ENCODE peak calls at places on chromosome 19, in nine cellular contexts. Y, G, K, U, V, M, E, D and B are unnamed samples.
A peak's percentile ranks its signal among the peaks of the same experiment; 100 is the strongest.

GRCh38 chr19:57171551-57172081 is 4.3 kb upstream of the DUXA start:
- DNase-seq in Y (peak; percentile 21), G (no peak), K (peak; percentile 10), U (peak; percentile 76), V (peak; percentile 11), M (peak; percentile 56), E (peak; percentile 58), D (peak; percentile 12), B (peak; percentile 51)

GRCh38 chr19:51098366-51099069 is 9.7 kb downstream of the CTU1 start:
- DNase-seq in Y (no peak), G (peak; percentile 19), K (peak; percentile 20), U (peak; percentile 83), V (no peak), M (no peak), E (peak; percentile 68), D (no peak), B (no peak)

GRCh38 chr19:51119089-51119488 is 5.6 kb upstream of the SIGLEC9 start:
- DNase-seq in Y (no peak), G (no peak), K (no peak), U (peak; percentile 32), V (no peak), M (no peak), E (no peak), D (no peak), B (no peak)

GRCh38 chr19:46489445-46490272 is 6.0 kb downstream of the PNMA8B start:
- DNase-seq in Y (no peak), G (peak; percentile 25), K (peak; percentile 26), U (peak; percentile 79), V (no peak), M (peak; percentile 76), E (peak; percentile 64), D (no peak), B (peak; percentile 52)

GRCh38 chr19:40348961-40349507 is 539 bp downstream of the PLD3 start:
- DNase-seq in Y (no peak), G (peak; percentile 55), K (no peak), U (no peak), V (no peak), M (no peak), E (no peak), D (no peak), B (no peak)

GRCh38 chr19:6674868-6675305 is 4.9 kb upstream of the TNFSF14 start:
- DNase-seq in Y (peak; percentile 50), G (peak; percentile 56), K (peak; percentile 67), U (no peak), V (peak; percentile 88), M (peak; percentile 58), E (peak; percentile 47), D (no peak), B (no peak)

GRCh38 chr19:33132425-33132824 is 511 bp downstream of the WDR88 start:
- DNase-seq in Y (no peak), G (no peak), K (no peak), U (no peak), V (no peak), M (no peak), E (no peak), D (no peak), B (no peak)

GRCh38 chr19:875265-875879 is 15.9 kb downstream of the CFD start:
- DNase-seq in Y (no peak), G (no peak), K (no peak), U (no peak), V (no peak), M (no peak), E (no peak), D (no peak), B (no peak)

GRCh38 chr19:52724701-52725514 is 9.9 kb downstream of the ZNF611 start:
- DNase-seq in Y (no peak), G (no peak), K (no peak), U (no peak), V (no peak), M (no peak), E (no peak), D (no peak), B (no peak)

GRCh38 chr19:3710265-3710812 is 2.2 kb downstream of the TJP3 start:
- DNase-seq in Y (no peak), G (no peak), K (peak; percentile 97), U (peak; percentile 91), V (no peak), M (peak; percentile 75), E (peak; percentile 73), D (no peak), B (no peak)

GRCh38 chr19:4058696-4059492 is 7.8 kb downstream of the ZBTB7A start:
- DNase-seq in Y (no peak), G (no peak), K (peak; percentile 40), U (peak; percentile 74), V (no peak), M (no peak), E (no peak), D (no peak), B (no peak)

DNA sequence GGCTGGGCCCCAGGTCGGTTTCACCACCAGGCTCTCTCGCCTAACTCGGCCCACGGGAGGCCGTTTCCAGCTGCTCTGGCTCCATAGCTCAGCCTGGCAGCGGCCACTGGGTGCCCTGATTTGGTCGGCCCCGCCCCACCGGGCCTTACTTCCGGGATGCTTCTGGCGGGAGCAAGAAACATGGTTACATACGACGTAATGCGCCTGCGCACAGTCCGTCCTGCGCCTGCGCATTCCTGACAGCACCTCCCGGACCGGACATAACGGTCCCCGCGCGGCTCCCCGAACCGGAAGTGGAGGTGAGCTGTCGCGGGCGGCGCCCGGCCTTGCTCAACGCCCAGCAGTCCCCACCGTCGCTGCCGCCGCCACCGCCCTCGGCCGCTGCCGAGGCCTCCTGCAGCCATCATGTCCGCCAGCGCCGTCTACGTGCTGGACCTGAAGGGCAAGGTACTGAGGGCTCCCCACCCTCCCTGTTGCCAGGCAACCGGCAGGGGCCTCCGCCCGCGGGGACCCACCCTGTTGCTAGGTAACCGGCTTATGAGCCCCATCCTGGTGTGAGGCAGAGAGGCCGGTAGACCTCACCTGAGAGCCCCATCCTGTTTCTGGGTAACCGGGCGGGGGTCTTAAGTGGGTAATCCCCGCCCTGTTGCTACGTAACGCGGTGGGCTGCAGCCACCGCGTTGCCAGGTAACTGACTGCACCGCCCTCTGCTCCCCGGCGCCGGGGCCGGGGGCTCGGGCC is at the start of gene AP1M1:
- DNase-seq in Y (peak; percentile 99), G (peak; percentile 98), K (peak; percentile 98), U (peak; percentile 99), V (peak; percentile 98), M (peak; percentile 96), E (peak; percentile 99), D (peak; percentile 98), B (peak; percentile 98)
- TF ChIP-seq CTCF in Y (no peak), G (no peak), K (no peak), U (no peak), V (no peak), M (no peak), E (no peak), D (no peak), B (no peak)

GRCh38 chr19:12137541-12137940 is 2.6 kb downstream of the ZNF20 start:
- DNase-seq in Y (no peak), G (no peak), K (no peak), U (no peak), V (no peak), M (no peak), E (no peak), D (no peak), B (no peak)

GRCh38 chr19:12139309-12139708 is 841 bp downstream of the ZNF20 start:
- DNase-seq in Y (no peak), G (no peak), K (no peak), U (no peak), V (no peak), M (no peak), E (no peak), D (no peak), B (no peak)

GRCh38 chr19:12139885-12140544 is at the start of gene ZNF20:
- DNase-seq in Y (peak; percentile 85), G (peak; percentile 90), K (peak; percentile 98), U (peak; percentile 97), V (peak; percentile 94), M (peak; percentile 97), E (peak; percentile 95), D (peak; percentile 94), B (peak; percentile 97)

GRCh38 chr19:12140545-12141404 is 625 bp upstream of the ZNF20 start:
- DNase-seq in Y (peak; percentile 71), G (peak; percentile 73), K (peak; percentile 93), U (peak; percentile 93), V (peak; percentile 81), M (peak; percentile 84), E (peak; percentile 88), D (peak; percentile 67), B (peak; percentile 84)

DNA sequence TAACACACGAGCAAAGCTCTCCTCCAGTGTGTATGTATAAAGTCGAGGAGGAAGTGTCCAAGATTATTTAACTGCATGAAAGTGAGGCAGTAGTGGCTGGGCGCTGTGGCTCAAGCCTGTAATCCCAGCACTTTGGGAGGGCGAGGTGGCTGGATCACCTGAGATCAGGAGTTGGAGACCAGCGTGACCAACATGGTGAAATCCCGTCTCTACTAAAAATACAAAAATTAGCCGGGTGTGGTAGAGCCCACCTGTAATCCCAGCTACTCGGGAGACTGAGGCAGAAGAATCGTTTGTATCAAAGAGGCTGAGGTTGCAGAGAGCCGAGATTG is 1.2 kb upstream of the ZNF20 start:
- DNase-seq in Y (no peak), G (no peak), K (no peak), U (no peak), V (no peak), M (no peak), E (no peak), D (no peak), B (no peak)
- TF ChIP-seq CTCF in Y (peak; percentile 1), G (no peak), K (no peak), U (no peak), V (no peak), M (no peak), E (peak; percentile 5), D (no peak), B (peak; percentile 23)

DNA sequence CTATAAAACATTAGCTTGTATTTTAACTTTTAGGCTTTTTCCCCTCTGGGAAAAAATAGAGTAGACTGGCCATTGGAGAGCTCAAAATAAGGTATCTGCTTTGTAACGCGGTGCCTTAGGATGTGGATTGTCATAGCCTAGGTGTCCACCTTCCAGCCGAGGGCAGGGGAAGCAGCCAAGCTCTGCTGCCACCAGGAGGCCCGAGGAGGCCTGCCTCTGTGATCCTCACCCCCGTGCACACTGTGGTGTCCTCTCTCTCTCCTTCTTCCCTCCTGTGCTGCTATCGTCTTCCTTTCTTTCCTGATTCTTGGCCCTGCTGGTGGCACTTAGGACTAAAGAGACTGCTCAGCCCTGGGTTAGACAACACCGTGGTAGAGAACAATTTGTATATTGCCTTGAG is 11.3 kb downstream of the HNRNPM start:
- DNase-seq in Y (no peak), G (no peak), K (no peak), U (peak; percentile 59), V (no peak), M (no peak), E (no peak), D (no peak), B (no peak)
- TF ChIP-seq CTCF in Y (no peak), G (no peak), K (no peak), U (no peak), V (no peak), M (no peak), E (peak; percentile 26), D (peak; percentile 30), B (no peak)

DNA sequence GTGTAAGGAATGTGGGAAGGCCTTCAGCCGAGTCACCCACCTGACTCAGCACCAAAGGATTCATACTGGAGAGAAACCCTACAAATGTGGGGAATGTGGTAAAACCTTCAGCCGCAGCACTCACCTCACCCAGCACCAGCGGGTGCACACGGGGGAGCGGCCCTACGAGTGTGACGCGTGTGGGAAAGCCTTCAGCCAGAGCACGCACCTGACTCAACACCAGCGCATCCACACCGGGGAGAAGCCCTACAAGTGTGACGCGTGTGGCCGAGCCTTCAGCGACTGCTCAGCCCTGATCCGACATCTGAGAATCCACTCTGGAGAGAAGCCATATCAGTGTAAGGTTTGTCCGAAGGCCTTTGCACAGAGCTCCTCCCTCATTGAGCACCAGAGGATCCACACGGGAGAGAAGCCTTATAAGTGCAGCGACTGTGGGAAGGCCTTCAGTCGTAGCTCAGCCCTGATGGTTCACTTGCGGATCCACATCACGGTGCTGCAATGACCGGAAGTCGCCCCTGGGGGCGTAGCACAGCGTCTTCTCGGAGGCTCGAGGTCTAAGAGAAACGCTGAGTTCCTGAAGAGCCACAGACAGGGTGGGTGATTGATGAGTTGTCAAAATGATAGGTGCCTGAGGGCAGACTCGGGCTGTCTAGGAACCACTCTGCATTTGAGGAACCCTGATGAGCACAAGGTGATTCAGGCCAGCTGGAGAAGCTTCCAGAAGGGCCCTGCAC is 12.2 kb downstream of the ZSCAN22 start:
- DNase-seq in Y (no peak), G (no peak), K (no peak), U (no peak), V (no peak), M (no peak), E (no peak), D (no peak), B (no peak)
- TF ChIP-seq CTCF in Y (no peak), G (no peak), K (no peak), U (no peak), V (no peak), M (no peak), E (no peak), D (peak; percentile 24), B (no peak)